ENCODE peak calls at places on chromosomes 7 and 10, in nine cellular contexts. K is gastrocnemius medialis, U is neural progenitor cell, Z is astrocyte, E is ovary, Q is stomach, V is Peyer's patch, O is transverse colon, I is spleen. P is an unnamed sample. For H3K9me3, the result is how much of the 10 kb centered on the place peaks cover.

GRCh38 chr10:17872191-17873091 is 63.3 kb downstream of the MRC1 start:
- DNase-seq in Z (no peak), E (no peak), O (peak), I (no peak), Q (no peak), V (no peak), U (peak), K (no peak), P (no peak)

GRCh38 chr10:92747600-92747999 is 57.8 kb downstream of the HHEX start:
- DNase-seq in E (no peak), O (peak), U (no peak), Z (no peak), V (peak), I (peak), K (no peak), Q (no peak), P (no peak)

GRCh38 chr10:132311338-132311939 is 3.7 kb upstream of the STK32C start:
- DNase-seq in I (peak), V (peak), U (peak), O (no peak), K (no peak), Z (no peak), Q (no peak), E (no peak), P (no peak)

GRCh38 chr10:70779088-70779487 is 6.1 kb downstream of the TBATA start:
- DNase-seq in U (no peak), K (no peak), O (no peak), E (no peak), V (peak), I (no peak), Z (no peak), Q (no peak), P (no peak)

GRCh38 chr7:121755818-121756501 is 117.0 kb upstream of the PTPRZ1 start:
- DNase-seq in O (no peak), Z (no peak), U (peak), I (no peak), V (no peak), E (no peak), Q (peak), K (no peak), P (no peak)

GRCh38 chr7:107075863-107076574 is 31.5 kb downstream of the PRKAR2B start:
- DNase-seq in Z (no peak), Q (no peak), I (no peak), V (no peak), K (no peak), O (no peak), E (no peak), U (no peak), P (no peak)

GRCh38 chr7:157755741-157756140 is 418.9 kb downstream of the DNAJB6 start:
- DNase-seq in Q (no peak), I (no peak), U (no peak), K (no peak), Z (no peak), V (no peak), O (no peak), E (no peak), P (no peak)

GRCh38 chr7:14521183-14521582 is 381.4 kb downstream of the DGKB start:
- DNase-seq in E (no peak), I (no peak), U (no peak), Q (no peak), Z (no peak), V (no peak), O (no peak), K (no peak), P (no peak)

GRCh38 chr10:95266674-95267095 is 24.1 kb downstream of the PDLIM1 start:
- DNase-seq in K (no peak), Q (no peak), V (no peak), Z (peak), I (no peak), U (peak), E (no peak), O (no peak), P (no peak)

GRCh38 chr7:105849122-105849855 is 27.1 kb downstream of the ATXN7L1 start:
- DNase-seq in K (no peak), Z (no peak), I (no peak), Q (no peak), O (no peak), E (no peak), U (no peak), V (no peak), P (no peak)

GRCh38 chr10:17409170-17409733 is 45.1 kb downstream of the ST8SIA6 start:
- DNase-seq in Q (no peak), Z (no peak), I (no peak), V (no peak), U (no peak), O (no peak), K (no peak), E (no peak), P (no peak)

GRCh38 chr10:29239569-29240472 is 49.0 kb upstream of the LYZL1 start:
- DNase-seq in V (no peak), O (no peak), K (no peak), E (no peak), U (peak), Q (no peak), Z (no peak), I (no peak), P (no peak)

GRCh38 chr7:95531605-95532004 is 45.9 kb downstream of the ASB4 start:
- DNase-seq in Z (no peak), V (no peak), O (no peak), K (no peak), I (no peak), U (no peak), E (no peak), Q (no peak), P (no peak)

GRCh38 chr7:55043691-55044090 is 24.9 kb downstream of the EGFR start:
- DNase-seq in V (no peak), I (no peak), U (no peak), Z (no peak), O (no peak), Q (no peak), E (no peak), K (no peak), P (no peak)

GRCh38 chr10:10644317-10645111 is 373.2 kb upstream of the CELF2 start:
- DNase-seq in E (no peak), O (no peak), I (no peak), U (no peak), K (no peak), V (no peak), Q (no peak), Z (peak), P (no peak)

GRCh38 chr10:1100691-1101368 is 44.6 kb downstream of the WDR37 start:
- DNase-seq in E (no peak), Q (no peak), O (no peak), K (no peak), U (peak), I (no peak), Z (no peak), V (peak), P (no peak)

GRCh38 chr7:108613147-108613948 is 43.7 kb downstream of the DNAJB9 start:
- DNase-seq in E (no peak), V (no peak), U (peak), O (no peak), Q (no peak), K (no peak), Z (peak), I (no peak), P (no peak)

GRCh38 chr10:113858541-113858940 is 4.1 kb downstream of the NHLRC2 start:
- DNase-seq in O (no peak), E (no peak), U (no peak), V (no peak), Q (no peak), K (no peak), I (no peak), Z (peak), P (no peak)

GRCh38 chr10:5645375-5645774 is 21.0 kb downstream of the ASB13 start:
- DNase-seq in U (no peak), V (peak), Q (peak), E (no peak), I (peak), K (peak), Z (no peak), O (peak), P (peak)

GRCh38 chr10:127524869-127525268 is 24.2 kb upstream of the NPS start:
- DNase-seq in O (no peak), Z (no peak), U (no peak), I (no peak), E (no peak), K (no peak), V (no peak), Q (no peak), P (no peak)

GRCh38 chr10:76469675-76470074 is 1038.3 kb downstream of the LRMDA start:
- DNase-seq in U (no peak), K (no peak), Q (no peak), E (no peak), V (no peak), O (no peak), I (no peak), Z (no peak), P (no peak)

GRCh38 chr10:45417746-45418145 is 43.7 kb downstream of the ALOX5 start:
- DNase-seq in U (no peak), E (no peak), O (no peak), Q (no peak), V (no peak), K (no peak), Z (no peak), I (peak), P (no peak)

GRCh38 chr10:129467346-129468119 is 492 bp downstream of the MGMT start:
- DNase-seq in V (peak), I (no peak), E (peak), U (no peak), Z (no peak), O (peak), Q (no peak), K (no peak), P (no peak)

GRCh38 chr7:130900471-130901076 is 166.6 kb upstream of the KLF14 start:
- DNase-seq in V (no peak), U (no peak), O (no peak), K (no peak), Q (no peak), E (no peak), I (no peak), Z (no peak), P (no peak)

GRCh38 chr7:74101061-74101681 is 17.6 kb downstream of the LIMK1 start:
- DNase-seq in E (no peak), I (no peak), Z (no peak), U (no peak), Q (no peak), O (peak), V (peak), K (no peak), P (no peak)

GRCh38 chr10:87618470-87619423 is 40.9 kb upstream of the PAPSS2 start:
- DNase-seq in K (no peak), Z (no peak), O (peak), E (no peak), Q (peak), U (no peak), I (no peak), V (peak), P (no peak)

GRCh38 chr10:13158401-13158800 is 3.0 kb upstream of the MCM10 start:
- DNase-seq in K (no peak), E (no peak), Q (no peak), I (peak), V (no peak), U (peak), O (no peak), Z (no peak), P (no peak)

GRCh38 chr7:70856889-70857511 is 274.9 kb upstream of the GALNT17 start:
- DNase-seq in Q (peak), I (peak), K (peak), O (peak), U (peak), Z (peak), E (peak), V (peak), P (peak)

GRCh38 chr10:130959752-130960195 is 351.7 kb downstream of the TCERG1L start:
- DNase-seq in V (no peak), I (no peak), K (no peak), E (no peak), Z (no peak), Q (no peak), O (no peak), U (no peak), P (no peak)

GRCh38 chr10:130958981-130959751 is 352.4 kb downstream of the TCERG1L start:
- DNase-seq in E (no peak), I (no peak), O (no peak), V (no peak), K (no peak), Z (no peak), Q (no peak), U (no peak), P (no peak)

GRCh38 chr10:130957423-130957822 is 354.1 kb downstream of the TCERG1L start:
- DNase-seq in E (no peak), Q (no peak), U (no peak), I (no peak), O (no peak), Z (no peak), V (no peak), K (no peak), P (no peak)

GRCh38 chr10:130956251-130956650 is 355.3 kb downstream of the TCERG1L start:
- DNase-seq in Z (no peak), O (no peak), Q (no peak), V (no peak), U (peak), E (no peak), K (no peak), I (no peak), P (no peak)

DNA sequence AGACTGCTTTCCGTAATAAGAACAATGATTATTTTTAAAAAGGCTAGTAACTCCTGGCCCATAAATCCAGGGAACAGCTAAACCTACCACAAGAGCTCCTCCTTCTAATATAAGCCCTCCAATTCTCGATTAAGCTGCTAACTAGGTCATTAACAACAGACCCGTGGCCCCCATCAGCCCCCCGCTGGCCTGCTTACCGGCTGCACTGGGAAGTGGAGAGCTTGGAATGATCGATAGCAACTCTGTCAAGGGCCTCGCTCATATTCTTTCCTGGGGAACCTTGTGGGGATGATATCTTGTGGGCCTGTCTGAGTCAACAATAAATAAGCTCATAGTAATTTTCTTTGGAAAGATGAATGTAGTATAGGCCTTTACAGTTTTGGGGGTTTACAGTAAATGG is 353.5 kb downstream of the TCERG1L start:
- DNase-seq in V (no peak), E (no peak), Z (no peak), I (no peak), U (no peak), Q (no peak), O (no peak), K (no peak), P (no peak)
- H3K9me3 ChIP-seq in V (under half), E (under half), Z (under half), I (under half), U (under half), Q (under half), O (under half), K (under half), P (under half)

GRCh38 chr7:134513169-134513752 is 14.1 kb upstream of the AKR1B10 start:
- DNase-seq in K (no peak), Z (no peak), E (no peak), O (peak), U (peak), V (peak), I (no peak), Q (peak), P (no peak)

GRCh38 chr7:134514106-134514505 is 13.3 kb upstream of the AKR1B10 start:
- DNase-seq in K (no peak), E (no peak), V (no peak), I (no peak), O (no peak), Q (no peak), U (no peak), Z (no peak), P (no peak)

GRCh38 chr7:134512271-134512670 is 15.1 kb upstream of the AKR1B10 start:
- DNase-seq in Z (no peak), I (no peak), O (no peak), K (no peak), Q (no peak), U (no peak), V (no peak), E (no peak), P (no peak)

GRCh38 chr7:134509010-134509409 is 18.4 kb upstream of the AKR1B10 start:
- DNase-seq in I (no peak), Q (no peak), O (no peak), Z (no peak), U (no peak), K (no peak), E (no peak), V (no peak), P (no peak)

GRCh38 chr7:134510646-134511045 is 16.7 kb upstream of the AKR1B10 start:
- DNase-seq in Z (no peak), E (no peak), Q (no peak), V (no peak), O (no peak), K (no peak), I (no peak), U (no peak), P (no peak)
- TF ChIP-seq CTCF in Z (no peak), E (no peak), Q (no peak), V (no peak), O (no peak), K (no peak), I (no peak), U (no peak), P (no peak)

GRCh38 chr7:129530881-129531391 is 28.6 kb downstream of the SMKR1 start:
- DNase-seq in V (no peak), O (no peak), Z (peak), K (no peak), Q (no peak), U (no peak), I (peak), E (no peak), P (no peak)

GRCh38 chr7:129522088-129522970 is 20.0 kb downstream of the SMKR1 start:
- DNase-seq in U (peak), I (peak), E (no peak), K (no peak), Q (no peak), Z (no peak), V (no peak), O (no peak), P (no peak)

GRCh38 chr7:129529643-129530042 is 27.3 kb downstream of the SMKR1 start:
- DNase-seq in V (no peak), Q (no peak), U (no peak), I (peak), K (no peak), Z (no peak), O (no peak), E (no peak), P (no peak)

GRCh38 chr7:129522971-129523340 is 20.6 kb downstream of the SMKR1 start:
- DNase-seq in O (no peak), Z (no peak), E (no peak), U (no peak), V (no peak), I (peak), K (no peak), Q (no peak), P (no peak)

DNA sequence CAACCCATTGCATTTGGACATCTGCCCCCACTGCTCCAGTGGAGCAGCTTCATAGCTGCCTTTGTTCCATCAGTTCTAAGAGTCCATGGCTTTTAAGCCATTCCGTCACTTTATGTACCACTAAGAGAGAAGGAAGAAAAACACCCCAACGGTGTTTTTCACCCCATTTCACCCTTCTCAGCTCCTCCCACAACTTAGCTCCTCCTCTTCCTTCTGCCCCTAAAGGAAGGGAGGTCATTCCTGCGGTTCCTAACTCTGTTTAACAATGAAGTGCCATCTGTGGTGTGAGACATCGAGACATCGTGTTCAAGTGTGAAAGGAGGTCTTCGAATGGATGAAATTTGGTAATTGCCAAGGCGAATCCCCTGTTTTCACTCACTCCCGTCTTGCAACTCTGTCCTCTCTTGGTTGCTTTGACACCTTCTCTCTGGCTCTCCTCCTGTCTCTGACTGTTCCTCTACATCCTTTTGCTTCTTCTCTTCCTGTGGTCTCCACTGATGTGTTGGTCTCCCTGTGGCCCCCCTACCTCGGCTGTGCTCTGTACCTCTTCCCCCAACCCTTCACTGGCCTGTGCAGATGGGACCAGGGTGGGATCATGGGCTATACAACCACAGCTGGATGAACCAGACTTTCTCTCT is 23.0 kb downstream of the SMKR1 start:
- DNase-seq in Q (no peak), U (no peak), K (no peak), O (no peak), I (peak), E (no peak), Z (no peak), V (no peak), P (no peak)
- H3K9me3 ChIP-seq in Q (under half), U (under half), K (under half), O (under half), I (under half), E (under half), Z (under half), V (under half), P (under half)

GRCh38 chr10:37496061-37496460 is 361.3 kb downstream of the ZNF248 start:
- DNase-seq in K (no peak), Q (no peak), Z (no peak), E (no peak), I (no peak), O (no peak), U (no peak), V (no peak), P (no peak)

GRCh38 chr10:37490266-37490665 is 364.9 kb downstream of the ANKRD30A start:
- DNase-seq in I (no peak), Q (no peak), U (no peak), V (no peak), E (no peak), O (no peak), K (no peak), Z (no peak), P (no peak)

GRCh38 chr10:37489658-37490003 is 364.2 kb downstream of the ANKRD30A start:
- DNase-seq in V (no peak), U (no peak), I (no peak), E (no peak), O (no peak), Z (no peak), K (no peak), Q (no peak), P (no peak)

GRCh38 chr10:37495415-37495814 is 362.0 kb downstream of the ZNF248 start:
- DNase-seq in Q (no peak), V (no peak), O (no peak), Z (no peak), K (no peak), E (no peak), I (no peak), U (peak), P (no peak)
- TF ChIP-seq CTCF in Q (peak), V (no peak), O (peak), Z (no peak), K (no peak), E (no peak), I (no peak), U (peak), P (peak)

DNA sequence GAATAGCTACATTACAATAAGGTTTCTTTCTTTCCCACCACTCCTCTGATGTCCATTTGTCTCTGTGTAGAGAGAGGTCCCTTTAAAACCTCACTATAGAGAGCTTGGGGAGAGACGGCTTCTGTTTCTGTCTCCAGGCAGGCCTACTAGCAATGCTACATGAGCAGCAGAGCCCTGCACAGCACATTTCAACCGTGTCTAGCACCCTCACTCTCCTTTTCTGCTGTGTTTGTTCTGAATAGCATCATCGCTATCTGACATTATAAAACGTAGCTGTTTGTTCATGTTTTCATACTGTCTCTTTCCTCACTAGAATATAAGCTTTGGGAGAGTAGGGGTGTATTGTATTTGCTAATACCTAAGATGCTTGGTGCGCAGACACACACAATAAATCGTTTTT is 487.8 kb upstream of the DPP6 start:
- DNase-seq in I (no peak), Z (no peak), O (no peak), V (no peak), K (no peak), Q (no peak), U (no peak), E (no peak), P (no peak)
- H3K9me3 ChIP-seq in I (under half), Z (under half), O (under half), V (under half), K (under half), Q (under half), U (under half), E (under half), P (under half)

DNA sequence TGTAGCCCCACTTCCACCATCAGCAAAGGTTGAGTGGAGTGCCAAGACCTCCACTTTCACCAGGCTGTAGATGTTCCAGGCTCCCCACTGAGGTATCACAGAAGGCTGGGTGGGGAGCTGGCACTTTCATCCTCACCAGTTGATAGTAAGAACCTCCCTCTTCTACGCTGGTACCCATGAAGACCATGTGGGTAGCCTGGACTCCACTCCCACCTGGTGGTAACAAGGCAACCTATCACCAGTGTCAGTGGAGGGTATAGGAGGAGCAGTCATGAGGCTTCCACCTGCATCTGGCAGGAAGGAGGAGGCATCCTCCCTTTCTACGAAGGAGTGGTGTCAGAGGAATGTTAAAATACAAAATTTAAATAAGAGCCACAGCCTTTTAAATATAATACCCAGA is 4.4 kb downstream of the SMIM30 start:
- DNase-seq in Q (no peak), K (no peak), O (no peak), E (no peak), Z (no peak), U (peak), I (no peak), V (no peak), P (no peak)
- TF ChIP-seq CTCF in Q (no peak), K (no peak), O (no peak), E (no peak), Z (no peak), U (peak), I (no peak), V (no peak), P (no peak)